ENCODE peak calls at places on chromosomes 12 and 14, in four cellular contexts. K is dermis blood vessel endothelial cell, O is NCI-H1092 treated with DMSO at 0.1 percent for 48 hours, C is lower lobe of right lung. Z is an unnamed sample.

GRCh38 chr12:1790470-1790869 is 29.9 kb upstream of the LRTM2 start:
- DNase-seq in K (no peak), O (no peak), C (no peak), Z (no peak)

GRCh38 chr12:14214495-14214894 is 151.0 kb upstream of the ATF7IP start:
- DNase-seq in K (no peak), O (no peak), C (no peak), Z (no peak)

GRCh38 chr14:70793637-70794036 is 15.7 kb downstream of the MAP3K9 start:
- DNase-seq in K (no peak), O (no peak), C (no peak), Z (no peak)

GRCh38 chr12:120758798-120759590 is 33.4 kb downstream of the ACADS start:
- DNase-seq in K (no peak), O (no peak), C (no peak), Z (no peak)

GRCh38 chr12:69524331-69524630 is 54.1 kb downstream of the FRS2 start:
- DNase-seq in K (no peak), O (no peak), C (no peak), Z (no peak)

GRCh38 chr14:77508249-77508648 is 9.6 kb upstream of the ISM2 start:
- DNase-seq in K (no peak), O (no peak), C (no peak), Z (no peak)

GRCh38 chr14:68124050-68124449 is 304.5 kb downstream of the RAD51B start:
- DNase-seq in K (no peak), O (no peak), C (no peak), Z (no peak)

GRCh38 chr12:104846056-104846762 is 111.9 kb downstream of the SLC41A2 start:
- DNase-seq in K (no peak), O (no peak), C (no peak), Z (peak)

GRCh38 chr12:51132693-51133092 is 40.2 kb downstream of the TFCP2 start:
- DNase-seq in K (no peak), O (no peak), C (no peak), Z (no peak)

GRCh38 chr14:38016497-38016896 is 191.2 kb upstream of the SSTR1 start:
- DNase-seq in K (peak), O (no peak), C (no peak), Z (no peak)

GRCh38 chr14:93114068-93114710 is 1.5 kb downstream of the ITPK1 start:
- DNase-seq in K (no peak), O (peak), C (no peak), Z (no peak)

GRCh38 chr14:103314496-103315277 is 19.4 kb upstream of the EIF5 start:
- DNase-seq in K (peak), O (no peak), C (no peak), Z (no peak)

GRCh38 chr12:100963381-100963780 is 168.8 kb downstream of the ANO4 start:
- DNase-seq in K (no peak), O (no peak), C (no peak), Z (no peak)

GRCh38 chr12:64691227-64691792 is 67.9 kb downstream of the GNS start:
- DNase-seq in K (no peak), O (peak), C (no peak), Z (no peak)

GRCh38 chr12:113386866-113387566 is 16.7 kb downstream of the SDS start:
- DNase-seq in K (no peak), O (no peak), C (no peak), Z (no peak)

GRCh38 chr12:114740448-114740847 is 56.5 kb upstream of the TBX3 start:
- DNase-seq in K (no peak), O (no peak), C (no peak), Z (no peak)

GRCh38 chr14:69105326-69105725 is 47.6 kb downstream of the DCAF5 start:
- DNase-seq in K (peak), O (no peak), C (no peak), Z (no peak)

GRCh38 chr12:109827566-109828550 is 5.3 kb downstream of the TRPV4 start:
- DNase-seq in K (peak), O (no peak), C (peak), Z (no peak)

GRCh38 chr12:85923767-85924331 is 49.8 kb downstream of the NTS start:
- DNase-seq in K (peak), O (peak), C (no peak), Z (no peak)